ENCODE peak calls at places on chromosomes 12 and 14, in six cellular contexts. I, X, O, Q, F and H are unnamed samples.

GRCh38 chr14:83342590-83342989 is 1808.9 kb upstream of the SEL1L start:
- DNase-seq in O (peak), Q (no peak), I (peak), X (no peak), F (no peak), H (no peak)

GRCh38 chr14:91205449-91205848 is 39.1 kb downstream of the GPR68 start:
- DNase-seq in F (no peak), O (no peak), I (no peak), Q (no peak), X (no peak), H (no peak)

GRCh38 chr12:85796001-85796400 is 40.2 kb downstream of the RASSF9 start:
- DNase-seq in O (no peak), Q (no peak), F (no peak), I (no peak), X (no peak), H (no peak)

GRCh38 chr14:55359307-55359706 is 52.3 kb downstream of the ATG14 start:
- DNase-seq in O (no peak), Q (no peak), X (no peak), F (peak), I (no peak), H (no peak)

GRCh38 chr14:30283822-30284446 is 275.0 kb upstream of the G2E3 start:
- DNase-seq in I (no peak), X (peak), F (peak), O (peak), Q (peak), H (no peak)

GRCh38 chr12:62640910-62641448 is 174.4 kb downstream of the MON2 start:
- DNase-seq in F (peak), I (no peak), Q (no peak), O (no peak), X (peak), H (no peak)

GRCh38 chr14:60331201-60332045 is 82.4 kb downstream of the PPM1A start:
- DNase-seq in Q (peak), X (peak), O (peak), F (peak), I (no peak), H (peak)

GRCh38 chr14:102573591-102574046 is 18.8 kb upstream of the RCOR1 start:
- DNase-seq in Q (peak), F (no peak), X (peak), O (no peak), I (no peak), H (no peak)

GRCh38 chr14:104751539-104752337 is 1.2 kb upstream of the SIVA1 start:
- DNase-seq in F (no peak), I (no peak), X (no peak), O (no peak), Q (no peak), H (no peak)

GRCh38 chr14:104655128-104655848 is 34.1 kb upstream of the INF2 start:
- DNase-seq in F (no peak), X (no peak), Q (no peak), O (no peak), I (no peak), H (no peak)

GRCh38 chr14:93009471-93010117 is 86.6 kb downstream of the CHGA start:
- DNase-seq in X (no peak), F (no peak), Q (no peak), I (no peak), O (peak), H (peak)

GRCh38 chr12:113207621-113208040 is 13.6 kb upstream of the TPCN1 start:
- DNase-seq in X (no peak), I (no peak), O (no peak), Q (no peak), F (no peak), H (no peak)

GRCh38 chr14:57268161-57269067 is at the start of the genes AP5M1 and EXOC5:
- DNase-seq in I (peak), Q (peak), X (peak), F (peak), O (peak), H (peak)

GRCh38 chr14:75081835-75082234 is 12.4 kb downstream of the ZC2HC1C start:
- DNase-seq in O (no peak), I (no peak), X (no peak), F (peak), Q (no peak), H (no peak)

GRCh38 chr14:106657460-106657859 is 1131.1 kb downstream of the TMEM121 start:
- DNase-seq in Q (peak), I (no peak), X (no peak), F (no peak), O (no peak), H (no peak)

GRCh38 chr12:58602179-58602578 is 318.1 kb downstream of the LRIG3 start:
- DNase-seq in O (no peak), X (no peak), F (peak), I (no peak), Q (no peak), H (no peak)

GRCh38 chr14:64910847-64911495 is 3.3 kb upstream of the CHURC1 start:
- DNase-seq in F (peak), O (no peak), Q (peak), I (no peak), X (peak), H (no peak)

GRCh38 chr12:92538970-92539749 is 163.6 kb upstream of the PLEKHG7 start:
- DNase-seq in I (no peak), F (peak), O (no peak), X (no peak), Q (peak), H (no peak)

DNA sequence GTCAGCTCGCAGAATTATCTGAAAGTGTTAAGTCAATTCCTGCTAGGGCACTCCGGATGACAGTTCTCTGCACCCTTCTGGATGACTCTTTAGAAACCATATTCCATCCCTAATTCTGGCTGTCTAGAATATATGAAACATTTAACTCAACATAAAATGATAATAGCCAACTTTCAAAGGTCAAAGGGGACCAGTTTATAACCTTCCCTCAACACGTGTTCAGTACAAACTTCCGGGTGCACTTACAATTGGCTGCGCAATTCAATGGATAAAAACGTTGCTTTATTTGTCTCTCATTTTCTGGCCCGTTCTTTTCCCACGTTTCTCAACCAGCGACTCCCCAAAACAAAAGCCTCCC is 1.3 kb downstream of the SBNO1 start:
- DNase-seq in Q (peak), X (no peak), O (no peak), I (no peak), F (peak), H (no peak)
- H3K27ac ChIP-seq in Q (peak), X (no peak), O (peak), I (peak), F (peak), H (no peak)

GRCh38 chr14:72615511-72616121 is 278.3 kb downstream of the DPF3 start:
- DNase-seq in I (no peak), F (peak), Q (no peak), X (peak), O (no peak), H (no peak)
- H3K27ac ChIP-seq in I (peak), F (peak), Q (no peak), X (no peak), O (peak), H (no peak)

GRCh38 chr14:51715250-51715649 is 63.5 kb downstream of the FRMD6 start:
- DNase-seq in X (no peak), O (no peak), F (no peak), Q (no peak), I (no peak), H (no peak)

GRCh38 chr14:51719970-51720369 is 68.3 kb downstream of the FRMD6 start:
- DNase-seq in X (no peak), I (no peak), F (no peak), Q (no peak), O (no peak), H (no peak)

GRCh38 chr14:51711505-51711904 is 59.8 kb downstream of the FRMD6 start:
- DNase-seq in O (no peak), X (no peak), I (no peak), F (peak), Q (no peak), H (no peak)

GRCh38 chr14:51715742-51716141 is 64.0 kb downstream of the FRMD6 start:
- DNase-seq in X (peak), Q (no peak), I (no peak), F (no peak), O (no peak), H (no peak)

GRCh38 chr14:51716610-51717009 is 64.9 kb downstream of the FRMD6 start:
- DNase-seq in X (no peak), Q (no peak), I (no peak), O (no peak), F (peak), H (no peak)
- H3K27ac ChIP-seq in X (no peak), Q (no peak), I (no peak), O (no peak), F (no peak), H (no peak)

GRCh38 chr14:99672506-99673327 is 11.4 kb upstream of the CYP46A1 start:
- DNase-seq in O (no peak), F (no peak), Q (peak), X (peak), I (no peak), H (no peak)
- H3K27ac ChIP-seq in O (no peak), F (no peak), Q (no peak), X (no peak), I (no peak), H (no peak)

GRCh38 chr12:563250-563781 is 99.9 kb downstream of the NINJ2 start:
- DNase-seq in X (no peak), Q (peak), F (no peak), I (no peak), O (no peak), H (no peak)

GRCh38 chr12:565589-566105 is 97.6 kb downstream of the NINJ2 start:
- DNase-seq in O (no peak), F (no peak), X (no peak), I (no peak), Q (no peak), H (no peak)

GRCh38 chr12:562634-563033 is 100.6 kb downstream of the NINJ2 start:
- DNase-seq in X (no peak), O (no peak), F (no peak), Q (no peak), I (no peak), H (no peak)

GRCh38 chr12:565161-565560 is 98.1 kb downstream of the NINJ2 start:
- DNase-seq in I (no peak), X (no peak), F (no peak), Q (no peak), O (no peak), H (no peak)

DNA sequence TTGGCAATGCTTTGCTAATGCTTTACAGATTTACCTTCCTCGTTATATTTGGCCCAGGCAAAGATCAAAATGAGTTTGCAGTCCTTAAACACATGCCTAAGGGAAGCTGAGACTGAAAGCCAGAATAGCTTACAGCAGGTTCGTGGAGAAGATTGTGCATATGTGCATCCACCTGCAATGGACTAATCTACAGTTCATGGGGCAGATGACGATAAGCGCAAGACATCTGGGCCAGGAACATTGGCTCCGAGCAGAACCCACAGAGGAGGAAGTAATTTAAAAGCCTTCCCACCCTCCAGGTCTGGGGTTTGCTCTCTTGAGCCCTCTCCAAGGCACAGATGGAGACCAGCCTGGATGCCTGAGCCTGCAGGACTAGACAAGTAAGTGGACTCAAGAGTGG is 99.3 kb downstream of the NINJ2 start:
- DNase-seq in F (no peak), O (no peak), X (no peak), I (no peak), Q (peak), H (no peak)
- H3K27ac ChIP-seq in F (no peak), O (no peak), X (no peak), I (peak), Q (peak), H (no peak)

GRCh38 chr14:59251811-59252771 is 63.6 kb downstream of the DAAM1 start:
- DNase-seq in Q (no peak), X (peak), I (no peak), F (peak), O (no peak), H (no peak)
- H3K27ac ChIP-seq in Q (no peak), X (peak), I (no peak), F (no peak), O (no peak), H (no peak)

GRCh38 chr12:110249105-110249504 is 31.9 kb upstream of the ATP2A2 start:
- DNase-seq in I (no peak), F (peak), Q (no peak), O (peak), X (no peak), H (no peak)
- H3K27ac ChIP-seq in I (peak), F (peak), Q (peak), O (no peak), X (no peak), H (no peak)